ENCODE peak calls at places on chromosome 6, in ten cellular contexts. M is MCF 10A, P is A549, O is right lobe of liver, A is tibial artery, T is upper lobe of left lung, B is PC-3, F is stomach, L is brain microvascular endothelial cell, V is astrocyte of the cerebellum. W is an unnamed sample.

GRCh38 chr6:157625764-157626163 is 197.3 kb upstream of the SNX9 start:
- DNase-seq in B (no peak), L (peak; percentile 44), V (no peak), F (no peak), M (no peak), T (no peak), P (no peak), A (no peak), O (no peak), W (no peak)

GRCh38 chr6:1094306-1094705 is 217.6 kb upstream of the FOXQ1 start:
- DNase-seq in L (no peak), A (no peak), P (no peak), M (no peak), F (no peak), B (no peak), V (no peak), T (no peak), O (no peak), W (no peak)

GRCh38 chr6:14807971-14808370 is 437.9 kb upstream of the JARID2 start:
- DNase-seq in P (no peak), O (no peak), B (no peak), A (no peak), M (no peak), L (no peak), T (no peak), F (no peak), V (no peak), W (no peak)

GRCh38 chr6:16985484-16986284 is 116.2 kb upstream of the STMND1 start:
- DNase-seq in L (peak; percentile 18), F (no peak), T (no peak), B (no peak), M (peak; percentile 11), O (peak; percentile 79), A (no peak), P (no peak), V (peak; percentile 12), W (no peak)

GRCh38 chr6:43770417-43771209 is 602 bp downstream of the VEGFA start:
- DNase-seq in L (peak; percentile 65), F (peak; percentile 63), M (peak; percentile 69), A (peak; percentile 70), P (peak; percentile 60), B (peak; percentile 43), V (no peak), T (peak; percentile 93), O (peak; percentile 80), W (no peak)

GRCh38 chr6:43695078-43695966 is 7.7 kb upstream of the MRPS18A start:
- DNase-seq in F (peak; percentile 88), L (no peak), P (no peak), M (peak; percentile 29), T (no peak), V (no peak), O (no peak), A (no peak), B (no peak), W (no peak)

GRCh38 chr6:30826961-30827342 is 57.4 kb upstream of the DDR1 start:
- DNase-seq in F (peak; percentile 39), M (peak; percentile 85), L (no peak), P (no peak), B (peak; percentile 61), V (no peak), O (no peak), T (no peak), A (no peak), W (no peak)

GRCh38 chr6:5763871-5764270 is 242.9 kb downstream of the NRN1 start:
- DNase-seq in F (no peak), M (no peak), V (peak; percentile 44), B (no peak), L (no peak), O (no peak), T (no peak), P (no peak), A (no peak), W (no peak)

GRCh38 chr6:579339-579738 is 77.6 kb downstream of the HUS1B start:
- DNase-seq in P (peak; percentile 10), O (no peak), V (no peak), B (peak; percentile 37), L (peak; percentile 20), M (peak; percentile 34), T (no peak), A (no peak), F (no peak), W (no peak)

GRCh38 chr6:109455502-109456282 is at the start of gene MICAL1:
- DNase-seq in A (peak; percentile 75), O (peak; percentile 72), B (peak; percentile 47), M (peak; percentile 32), V (no peak), F (peak; percentile 82), P (peak; percentile 40), T (peak; percentile 96), L (peak; percentile 38), W (no peak)

GRCh38 chr6:111478064-111478476 is 4.9 kb downstream of the REV3L start:
- DNase-seq in F (no peak), L (peak; percentile 15), T (no peak), B (peak; percentile 59), A (no peak), V (no peak), P (no peak), O (no peak), M (peak; percentile 30), W (no peak)

GRCh38 chr6:44224154-44224977 is 971 bp downstream of the SLC29A1 start:
- DNase-seq in F (no peak), L (no peak), O (no peak), P (peak; percentile 25), V (no peak), M (no peak), B (peak; percentile 44), T (no peak), A (no peak), W (no peak)

GRCh38 chr6:63764318-63764916 is 128.8 kb downstream of the PHF3 start:
- DNase-seq in V (peak; percentile 41), T (no peak), L (no peak), M (peak; percentile 62), A (no peak), B (peak; percentile 74), F (no peak), O (no peak), P (no peak), W (no peak)
- TF ChIP-seq CTCF in V (no peak), T (peak; percentile 29), L (peak; percentile 10), M (peak; percentile 51), A (peak; percentile 56), B (peak; percentile 53), F (no peak), O (peak; percentile 72), P (peak; percentile 42), W (peak; percentile 86)

GRCh38 chr6:41682497-41682961 is 44.3 kb downstream of the MDFI start:
- DNase-seq in M (no peak), F (peak; percentile 59), P (no peak), B (no peak), L (no peak), V (no peak), A (no peak), T (peak; percentile 78), O (no peak), W (no peak)
- TF ChIP-seq CTCF in M (no peak), F (no peak), P (no peak), B (no peak), L (no peak), V (no peak), A (no peak), T (no peak), O (no peak), W (no peak)

GRCh38 chr6:2999621-3000455 is at the start of gene NQO2:
- DNase-seq in B (peak; percentile 89), F (peak; percentile 97), V (no peak), T (peak; percentile 99), A (peak; percentile 88), O (peak; percentile 97), L (peak; percentile 75), M (peak; percentile 90), P (peak; percentile 80), W (peak; percentile 95)

GRCh38 chr6:3005077-3005476 is 5.4 kb downstream of the NQO2 start:
- DNase-seq in A (no peak), V (no peak), F (no peak), L (no peak), P (no peak), M (no peak), B (no peak), T (no peak), O (no peak), W (no peak)

GRCh38 chr6:2999005-2999620 is 581 bp upstream of the NQO2 start:
- DNase-seq in B (peak; percentile 79), A (peak; percentile 85), L (peak; percentile 79), V (no peak), F (peak; percentile 67), P (no peak), T (no peak), O (peak; percentile 86), M (peak; percentile 92), W (no peak)

GRCh38 chr6:3001146-3001772 is 1.6 kb downstream of the NQO2 start:
- DNase-seq in B (no peak), O (no peak), M (no peak), A (no peak), T (no peak), F (no peak), P (no peak), L (no peak), V (no peak), W (no peak)

DNA sequence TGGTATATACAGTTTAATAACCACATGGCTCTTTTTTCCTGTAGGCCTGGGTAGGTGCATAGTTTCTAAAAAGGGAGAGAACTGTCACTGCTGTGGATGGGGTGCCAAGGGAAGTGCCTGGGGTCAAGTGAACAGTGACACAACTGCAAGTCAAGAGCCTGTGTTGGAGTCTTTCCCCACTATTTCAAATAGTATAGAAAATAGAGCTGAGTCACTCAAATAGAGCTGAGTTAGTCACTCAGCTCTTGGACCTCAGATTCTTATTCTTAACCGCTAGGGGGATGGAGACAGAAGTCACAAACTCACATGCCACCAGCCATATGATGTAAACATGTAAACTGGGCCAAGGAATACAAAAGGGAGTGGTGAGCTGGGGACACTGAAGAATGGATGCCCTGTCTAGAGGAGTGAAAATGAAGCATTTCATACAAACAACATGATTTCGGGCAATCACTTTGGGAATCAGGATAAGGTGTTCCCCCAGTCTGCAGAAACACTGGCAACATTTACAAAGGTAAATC is 2.1 kb downstream of the NQO2 start:
- DNase-seq in O (no peak), P (peak; percentile 67), M (peak; percentile 85), V (no peak), F (no peak), B (peak; percentile 89), A (peak; percentile 29), L (peak; percentile 51), T (no peak), W (no peak)
- TF ChIP-seq CTCF in O (peak; percentile 52), P (peak; percentile 47), M (peak; percentile 40), V (peak; percentile 47), F (no peak), B (peak; percentile 78), A (peak; percentile 62), L (peak; percentile 71), T (peak; percentile 60), W (peak; percentile 77)

DNA sequence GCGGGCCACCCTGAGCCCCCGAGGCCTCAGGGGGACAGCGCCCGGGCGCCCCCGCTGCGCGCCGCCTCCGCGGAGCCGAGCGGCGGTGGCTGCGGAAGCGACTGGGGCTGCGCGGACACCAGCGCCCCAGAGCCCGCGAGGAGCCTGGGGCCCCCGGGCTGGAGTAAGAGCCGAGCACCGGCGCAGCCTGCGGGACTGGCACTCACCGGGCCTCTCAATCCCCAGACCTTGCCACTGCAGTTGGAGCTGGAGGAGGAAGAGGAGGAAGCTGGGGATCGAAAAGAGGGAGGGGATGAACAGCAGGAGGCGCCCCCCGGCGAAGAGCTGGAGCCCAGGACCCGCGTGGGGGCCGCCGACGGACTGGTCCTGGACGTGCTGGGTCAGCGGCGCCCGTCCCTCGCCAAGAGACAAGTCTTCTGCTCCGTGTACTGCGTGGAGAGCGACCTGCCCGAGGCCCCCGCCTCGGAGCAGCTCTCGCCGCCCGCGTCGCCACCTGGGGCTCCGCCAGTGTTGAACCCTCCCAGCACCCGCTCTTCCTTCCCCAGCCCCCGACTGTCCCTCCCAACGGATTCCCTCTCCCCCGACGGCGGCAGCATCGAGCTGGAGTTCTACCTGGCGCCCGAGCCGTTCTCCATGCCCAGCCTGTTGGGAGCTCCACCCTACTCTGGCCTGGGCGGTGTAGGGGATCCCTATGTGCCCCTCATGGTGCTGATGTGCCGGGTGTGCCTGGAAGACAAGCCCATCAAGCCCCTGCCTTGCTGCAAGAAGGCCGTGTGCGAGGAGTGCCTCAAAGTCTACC is 579 bp downstream of the RNF217 start:
- DNase-seq in L (no peak), V (no peak), M (peak; percentile 56), A (peak; percentile 36), T (peak; percentile 89), B (peak; percentile 25), O (peak; percentile 71), P (peak; percentile 18), F (peak; percentile 40), W (no peak)
- TF ChIP-seq CTCF in L (no peak), V (no peak), M (no peak), A (no peak), T (no peak), B (no peak), O (peak; percentile 20), P (peak; percentile 25), F (no peak), W (no peak)